ENCODE peak calls at places on chromosomes 5 and 9, in nine cellular contexts. P is fibroblast of lung, D is neural progenitor cell, M is AG09309, E is IMR-90, V is cardiac muscle cell, Z is Caco-2, G is bronchial epithelial cell, S is PC-3. U is an unnamed sample.

GRCh38 chr9:136657975-136658848 is 4.5 kb upstream of the EGFL7 start:
- DNase-seq in P (no peak), D (no peak), M (no peak), E (no peak), V (no peak), Z (peak; percentile 38), G (no peak), S (no peak), U (no peak)

GRCh38 chr9:131678499-131679111 is 61.3 kb downstream of the RAPGEF1 start:
- DNase-seq in P (peak; percentile 98), D (peak; percentile 41), M (peak; percentile 90), E (peak; percentile 98), V (peak; percentile 73), Z (no peak), G (peak; percentile 97), S (peak; percentile 92), U (peak; percentile 94)

GRCh38 chr5:95842955-95843544 is 20.5 kb upstream of the GLRX start:
- DNase-seq in P (peak; percentile 91), D (peak; percentile 38), M (no peak), E (peak; percentile 75), V (peak; percentile 51), Z (no peak), G (no peak), S (peak; percentile 62), U (peak; percentile 88)

GRCh38 chr5:124735169-124735858 is 11.1 kb downstream of the ZNF608 start:
- DNase-seq in P (peak; percentile 30), D (peak; percentile 87), M (peak; percentile 89), E (no peak), V (peak; percentile 80), Z (peak; percentile 82), G (no peak), S (no peak), U (no peak)

GRCh38 chr9:114491430-114492003 is 13.8 kb downstream of the WHRN start:
- DNase-seq in P (no peak), D (no peak), M (no peak), E (no peak), V (no peak), Z (no peak), G (no peak), S (no peak), U (no peak)

GRCh38 chr5:155839251-155840037 is 487.5 kb upstream of the SGCD start:
- DNase-seq in P (peak; percentile 8), D (peak; percentile 30), M (no peak), E (peak; percentile 0), V (peak; percentile 38), Z (no peak), G (no peak), S (no peak), U (no peak)

GRCh38 chr9:91047529-91047928 is 245.9 kb downstream of the SYK start:
- DNase-seq in P (no peak), D (no peak), M (no peak), E (no peak), V (no peak), Z (no peak), G (no peak), S (no peak), U (no peak)

GRCh38 chr9:115373000-115373709 is 255.2 kb upstream of the TNC start:
- DNase-seq in P (peak; percentile 99), D (no peak), M (peak; percentile 80), E (peak; percentile 98), V (no peak), Z (peak; percentile 33), G (peak; percentile 99), S (peak; percentile 96), U (peak; percentile 90)

GRCh38 chr9:109856785-109857184 is 76.8 kb downstream of the PALM2AKAP2 start:
- DNase-seq in P (peak; percentile 41), D (peak; percentile 9), M (no peak), E (peak; percentile 33), V (peak; percentile 48), Z (no peak), G (no peak), S (no peak), U (no peak)

GRCh38 chr5:137236266-137236665 is 262.9 kb downstream of the SPOCK1 start:
- DNase-seq in P (peak; percentile 44), D (no peak), M (no peak), E (no peak), V (no peak), Z (no peak), G (no peak), S (no peak), U (no peak)

GRCh38 chr9:81562221-81563019 is 126.9 kb downstream of the TLE1 start:
- DNase-seq in P (peak; percentile 92), D (peak; percentile 23), M (peak; percentile 20), E (peak; percentile 82), V (no peak), Z (no peak), G (peak; percentile 90), S (peak; percentile 89), U (peak; percentile 98)

GRCh38 chr9:96014078-96014477 is 138.6 kb downstream of the ERCC6L2 start:
- DNase-seq in P (no peak), D (no peak), M (no peak), E (no peak), V (no peak), Z (no peak), G (no peak), S (no peak), U (no peak)

GRCh38 chr9:124774131-124774978 is 2.6 kb upstream of the OLFML2A start:
- DNase-seq in P (peak; percentile 57), D (peak; percentile 88), M (no peak), E (peak; percentile 73), V (peak; percentile 87), Z (peak; percentile 80), G (peak; percentile 59), S (peak; percentile 79), U (no peak)

GRCh38 chr5:143713331-143714032 is 98.5 kb upstream of the HMHB1 start:
- DNase-seq in P (peak; percentile 48), D (no peak), M (peak; percentile 33), E (peak; percentile 54), V (no peak), Z (no peak), G (no peak), S (no peak), U (peak; percentile 38)

GRCh38 chr9:133589454-133590227 is 19.5 kb downstream of the FAM163B start:
- DNase-seq in P (no peak), D (peak; percentile 45), M (no peak), E (no peak), V (no peak), Z (no peak), G (no peak), S (no peak), U (no peak)

GRCh38 chr5:61999371-61999770 is 306.6 kb upstream of the KIF2A start:
- DNase-seq in P (no peak), D (no peak), M (peak; percentile 25), E (no peak), V (no peak), Z (no peak), G (peak; percentile 86), S (peak; percentile 4), U (no peak)

GRCh38 chr9:135887021-135887507 is 20.3 kb downstream of the CAMSAP1 start:
- DNase-seq in P (peak; percentile 49), D (no peak), M (no peak), E (peak; percentile 45), V (no peak), Z (no peak), G (no peak), S (no peak), U (no peak)

GRCh38 chr9:138024831-138025291 is 147.3 kb downstream of the CACNA1B start:
- DNase-seq in P (no peak), D (no peak), M (no peak), E (no peak), V (no peak), Z (no peak), G (no peak), S (no peak), U (no peak)

GRCh38 chr9:92671323-92671722 is 1.4 kb upstream of the IPPK start:
- DNase-seq in P (peak; percentile 84), D (no peak), M (no peak), E (peak; percentile 81), V (no peak), Z (no peak), G (peak; percentile 91), S (peak; percentile 81), U (peak; percentile 55)
- H3K4me3 ChIP-seq in P (peak overlapping the region; percentile 99), D (peak overlapping the region; percentile 83), M (no peak overlapping the region), E (no peak overlapping the region), V (peak overlapping the region; percentile 91), Z (peak overlapping the region; percentile 75), G (no peak overlapping the region), S (peak overlapping the region; percentile 95), U (peak overlapping the region; percentile 93)

GRCh38 chr9:123414921-123415592 is 59.1 kb downstream of the CRB2 start:
- DNase-seq in P (no peak), D (no peak), M (no peak), E (no peak), V (no peak), Z (no peak), G (no peak), S (no peak), U (no peak)
- TF ChIP-seq CTCF in P (no peak), D (no peak), M (no peak), E (no peak), V (no peak), Z (no peak), G (no peak), S (no peak), U (no peak)

DNA sequence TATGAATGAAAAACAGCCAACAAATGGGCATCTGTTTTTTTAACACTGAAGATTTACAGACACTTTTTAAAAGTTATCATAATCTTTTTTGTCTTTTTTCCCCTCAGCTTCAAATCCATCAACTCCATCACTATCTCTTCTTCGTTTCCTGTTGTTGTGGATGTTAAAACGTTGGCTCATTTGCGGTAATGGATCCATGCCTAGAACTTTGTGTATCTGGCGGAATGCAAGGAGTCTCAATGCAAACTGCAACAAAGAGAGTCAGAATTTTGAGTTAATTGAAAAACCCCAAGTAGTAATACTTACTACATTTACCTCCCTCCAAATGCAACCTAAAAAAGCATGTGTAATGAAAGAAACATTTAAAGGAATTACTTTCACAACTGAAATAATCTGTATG is 43.0 kb upstream of the MTMR12 start:
- DNase-seq in P (peak; percentile 20), D (no peak), M (no peak), E (no peak), V (no peak), Z (no peak), G (no peak), S (no peak), U (no peak)
- H3K4me3 ChIP-seq in P (no peak overlapping the region), D (no peak overlapping the region), M (no peak overlapping the region), E (no peak overlapping the region), V (no peak overlapping the region), Z (no peak overlapping the region), G (no peak overlapping the region), S (no peak overlapping the region), U (no peak overlapping the region)

GRCh38 chr5:73222173-73222572 is 49.2 kb downstream of the TMEM174 start:
- DNase-seq in P (no peak), D (peak; percentile 20), M (no peak), E (no peak), V (no peak), Z (no peak), G (no peak), S (no peak), U (no peak)

GRCh38 chr5:73215525-73215890 is 42.5 kb downstream of the TMEM174 start:
- DNase-seq in P (no peak), D (no peak), M (no peak), E (no peak), V (no peak), Z (no peak), G (no peak), S (no peak), U (no peak)

GRCh38 chr5:73215891-73216610 is 43.1 kb downstream of the TMEM174 start:
- DNase-seq in P (peak; percentile 77), D (peak; percentile 91), M (no peak), E (peak; percentile 73), V (peak; percentile 90), Z (peak; percentile 80), G (peak; percentile 61), S (peak; percentile 77), U (no peak)

GRCh38 chr5:73214921-73215490 is 42.0 kb downstream of the TMEM174 start:
- DNase-seq in P (no peak), D (peak; percentile 51), M (no peak), E (no peak), V (no peak), Z (no peak), G (no peak), S (no peak), U (no peak)

GRCh38 chr5:73218552-73219171 is 45.7 kb downstream of the TMEM174 start:
- DNase-seq in P (peak; percentile 53), D (peak; percentile 34), M (no peak), E (peak; percentile 72), V (no peak), Z (no peak), G (peak; percentile 44), S (peak; percentile 58), U (no peak)
- TF ChIP-seq CTCF in P (peak; percentile 58), D (peak; percentile 48), M (peak; percentile 63), E (peak; percentile 64), V (peak; percentile 48), Z (peak; percentile 61), G (peak; percentile 40), S (peak; percentile 62), U (peak; percentile 68)